ENCODE peak calls at places on chromosome 5, in eight cellular contexts. J is fibroblast of lung, G is tibial artery, E is body of pancreas, S is SK-N-SH, N is transverse colon, Q is prostate gland, R is ovary. U is an unnamed sample.

GRCh38 chr5:95850391-95850894 is 27.9 kb upstream of the GLRX start:
- DNase-seq in J (peak; percentile 73), Q (no peak), E (peak; percentile 50), S (no peak), R (no peak), N (no peak), G (no peak), U (no peak)

GRCh38 chr5:40381676-40382363 is 297.9 kb upstream of the PTGER4 start:
- DNase-seq in S (no peak), N (no peak), J (peak; percentile 27), Q (no peak), E (no peak), R (no peak), G (no peak), U (no peak)

GRCh38 chr5:96079075-96079474 is 117.4 kb upstream of the ELL2 start:
- DNase-seq in S (no peak), R (no peak), E (no peak), N (no peak), G (no peak), J (peak; percentile 95), Q (no peak), U (no peak)

GRCh38 chr5:53991942-53992341 is 318.4 kb downstream of the ARL15 start:
- DNase-seq in R (no peak), E (no peak), S (no peak), G (no peak), N (no peak), Q (no peak), J (peak; percentile 15), U (no peak)

GRCh38 chr5:64826541-64826940 is 57.8 kb downstream of the CWC27 start:
- DNase-seq in Q (no peak), G (no peak), R (no peak), E (no peak), N (no peak), J (no peak), S (no peak), U (no peak)

GRCh38 chr5:158812381-158812780 is 287.3 kb downstream of the EBF1 start:
- DNase-seq in E (no peak), J (no peak), Q (no peak), R (no peak), N (peak; percentile 25), S (no peak), G (no peak), U (peak; percentile 18)

GRCh38 chr5:54930736-54931135 is 54.7 kb downstream of the ESM1 start:
- DNase-seq in R (no peak), E (no peak), G (no peak), Q (no peak), S (no peak), J (no peak), N (no peak), U (no peak)

GRCh38 chr5:157772077-157772613 is 28.6 kb downstream of the LSM11 start:
- DNase-seq in J (no peak), R (no peak), E (no peak), Q (no peak), G (no peak), S (no peak), N (no peak), U (no peak)

GRCh38 chr5:155050384-155051019 is 36.9 kb downstream of the KIF4B start:
- DNase-seq in R (no peak), G (no peak), S (no peak), Q (no peak), J (no peak), E (no peak), N (no peak), U (no peak)

GRCh38 chr5:107858324-107858723 is 187.6 kb upstream of the EFNA5 start:
- DNase-seq in Q (no peak), G (no peak), N (no peak), R (no peak), E (no peak), S (no peak), J (no peak), U (no peak)

GRCh38 chr5:71872465-71872864 is 153.4 kb downstream of the CARTPT start:
- DNase-seq in R (no peak), E (no peak), Q (no peak), J (no peak), N (no peak), S (no peak), G (no peak), U (no peak)

GRCh38 chr5:147483961-147484707 is 25.7 kb downstream of the DPYSL3 start:
- DNase-seq in N (peak; percentile 33), R (peak; percentile 82), G (peak; percentile 85), S (peak; percentile 73), E (peak; percentile 29), J (peak; percentile 97), Q (no peak), U (peak; percentile 67)

GRCh38 chr5:61675015-61675692 is 343.1 kb downstream of the ZSWIM6 start:
- DNase-seq in N (peak; percentile 42), R (no peak), E (peak; percentile 18), G (no peak), Q (no peak), J (no peak), S (no peak), U (no peak)

GRCh38 chr5:111392181-111392580 is 120.2 kb downstream of the STARD4 start:
- DNase-seq in R (no peak), Q (no peak), J (no peak), N (no peak), E (no peak), S (no peak), G (no peak), U (no peak)

GRCh38 chr5:67268233-67269011 is 71.8 kb upstream of the CD180 start:
- DNase-seq in Q (peak; percentile 85), S (peak; percentile 72), N (peak; percentile 75), R (peak; percentile 75), J (peak; percentile 100), E (peak; percentile 71), G (peak; percentile 86), U (peak; percentile 71)

GRCh38 chr5:14880688-14881087 is 9.1 kb upstream of the ANKH start:
- DNase-seq in Q (no peak), J (peak; percentile 28), S (no peak), N (no peak), R (no peak), E (no peak), G (no peak), U (no peak)

GRCh38 chr5:110630350-110630749 is 96.1 kb downstream of the TMEM232 start:
- DNase-seq in N (no peak), S (no peak), R (no peak), E (no peak), G (no peak), J (no peak), Q (no peak), U (no peak)

GRCh38 chr5:111672126-111672525 is 84.9 kb downstream of the NREP start:
- DNase-seq in G (no peak), J (no peak), N (no peak), E (no peak), R (no peak), Q (no peak), S (no peak), U (no peak)

GRCh38 chr5:3784854-3785253 is 189.2 kb downstream of the IRX1 start:
- DNase-seq in Q (no peak), R (no peak), J (no peak), E (no peak), N (no peak), S (no peak), G (no peak), U (no peak)
- TF ChIP-seq CTCF in Q (no peak), R (no peak), J (no peak), E (no peak), N (no peak), S (no peak), G (no peak), U (no peak)

DNA sequence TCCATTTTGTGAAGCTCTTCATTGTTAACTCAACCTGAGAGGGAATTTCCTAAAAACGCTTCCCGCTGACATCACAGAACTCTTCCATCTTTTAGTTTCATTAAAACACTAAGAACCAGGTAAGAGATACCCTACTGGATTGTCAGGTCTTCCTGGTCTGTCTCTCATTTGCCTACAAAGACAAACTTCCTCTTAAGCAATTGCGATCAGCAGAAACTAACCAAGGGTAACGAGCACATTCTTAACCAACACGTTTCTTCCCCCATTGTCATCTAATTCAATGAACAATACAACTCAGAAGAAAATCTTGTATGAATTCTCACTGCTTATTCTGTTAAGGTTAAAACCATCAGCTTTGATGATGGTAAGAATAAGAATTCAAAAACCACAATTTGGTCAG is 6.6 kb downstream of the FBXW11 start:
- DNase-seq in S (no peak), G (no peak), R (no peak), Q (no peak), E (no peak), J (no peak), N (no peak), U (no peak)
- H3K4me3 ChIP-seq in S (no peak overlapping the region), G (no peak overlapping the region), R (no peak overlapping the region), Q (no peak overlapping the region), E (no peak overlapping the region), J (no peak overlapping the region), N (no peak overlapping the region), U (no peak overlapping the region)

GRCh38 chr5:177301503-177302165 is 1.9 kb downstream of the RAB24 start:
- DNase-seq in R (no peak), N (peak; percentile 86), G (peak; percentile 61), J (no peak), E (peak; percentile 96), S (no peak), Q (peak; percentile 89), U (no peak)

GRCh38 chr5:177303925-177304391 is 359 bp downstream of the PRELID1 start:
- DNase-seq in G (no peak), Q (no peak), E (no peak), R (no peak), S (peak; percentile 48), J (peak; percentile 9), N (no peak), U (no peak)

GRCh38 chr5:177304392-177305119 is 957 bp downstream of the PRELID1 start:
- DNase-seq in S (peak; percentile 48), G (peak; percentile 55), N (peak; percentile 75), E (no peak), R (no peak), Q (no peak), J (no peak), U (no peak)

GRCh38 chr5:177302354-177303110 is 987 bp downstream of the RAB24 start:
- DNase-seq in Q (no peak), E (peak; percentile 55), S (peak; percentile 52), J (peak; percentile 5), G (no peak), N (no peak), R (no peak), U (no peak)

GRCh38 chr5:177303121-177303924 is at the start of the genes PRELID1 and RAB24:
- DNase-seq in Q (peak; percentile 86), E (peak; percentile 91), R (peak; percentile 92), J (peak; percentile 79), S (peak; percentile 98), G (peak; percentile 91), N (peak; percentile 92), U (peak; percentile 92)
- TF ChIP-seq CTCF in Q (peak; percentile 45), E (no peak), R (no peak), J (peak; percentile 25), S (peak; percentile 40), G (peak; percentile 28), N (peak; percentile 32), U (peak; percentile 32)

DNA sequence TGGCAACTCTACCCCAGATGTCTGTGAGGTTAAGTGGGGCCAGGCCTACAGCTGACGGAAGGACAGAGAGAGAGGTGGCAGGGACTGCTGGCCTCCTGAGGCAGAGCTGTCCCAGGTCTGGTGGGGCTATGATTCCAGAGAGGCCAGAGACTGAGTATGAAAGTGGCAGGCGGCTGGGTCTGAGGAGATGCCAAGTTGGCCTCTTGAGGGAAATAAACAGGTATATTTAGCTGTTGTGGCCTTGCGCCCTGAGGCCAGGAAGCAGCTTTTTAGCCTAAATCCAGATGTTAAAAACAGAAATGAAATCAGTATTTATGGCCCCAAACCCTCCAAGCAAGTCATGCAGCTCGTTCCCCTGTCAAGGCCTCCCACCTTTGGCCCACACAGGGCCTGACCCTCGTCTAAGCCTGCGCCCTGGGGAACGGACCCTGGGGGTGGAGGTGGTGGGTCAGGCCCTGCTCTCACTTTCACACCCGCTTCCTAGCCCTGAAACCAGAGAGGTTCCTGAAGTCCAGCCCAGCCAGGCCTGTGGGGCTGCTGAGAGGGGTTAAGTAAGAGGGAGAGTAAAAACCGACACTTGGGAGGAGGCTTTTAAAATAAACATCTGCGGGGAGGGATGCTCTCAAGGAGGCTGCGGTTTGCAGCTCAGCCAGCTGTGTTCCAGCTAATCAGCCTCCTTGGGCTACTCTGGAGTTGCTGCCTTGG is 18.7 kb downstream of the PCDHGC5 start:
- DNase-seq in J (peak; percentile 96), Q (no peak), G (no peak), N (no peak), R (peak; percentile 63), S (peak; percentile 66), E (no peak), U (peak; percentile 61)
- H3K4me3 ChIP-seq in J (peak overlapping the region; percentile 52), Q (no peak overlapping the region), G (no peak overlapping the region), N (no peak overlapping the region), R (no peak overlapping the region), S (no peak overlapping the region), E (no peak overlapping the region), U (peak overlapping the region; percentile 53)